ENCODE peak calls at places on chromosomes 12 and 14, in six cellular contexts. P is cardiac muscle cell; Z is body of pancreas; O is CD4-positive, alpha-beta memory T cell; D is uterus; C is heart right ventricle. I is an unnamed sample. For H3K4me1, the result is how much of the 10 kb centered on the place peaks cover.

GRCh38 chr14:24177928-24178327 is 6.0 kb downstream of the REC8 start:
- DNase-seq in P (no peak), Z (no peak), O (no peak), D (no peak), C (no peak), I (no peak)

GRCh38 chr14:30291216-30291615 is 267.7 kb upstream of the G2E3 start:
- DNase-seq in P (no peak), Z (no peak), O (no peak), D (no peak), C (no peak), I (no peak)

GRCh38 chr12:94057262-94058151 is 90.9 kb upstream of the PLXNC1 start:
- DNase-seq in P (no peak), Z (no peak), O (no peak), D (no peak), C (no peak), I (no peak)

GRCh38 chr12:50842637-50843493 is at the start of gene TMPRSS12:
- DNase-seq in P (no peak), Z (peak), O (no peak), D (no peak), C (no peak), I (no peak)

GRCh38 chr12:105804591-105805265 is 334.0 kb downstream of the NUAK1 start:
- DNase-seq in P (no peak), Z (no peak), O (no peak), D (no peak), C (no peak), I (no peak)

GRCh38 chr14:92513966-92514843 is 624 bp downstream of the RIN3 start:
- DNase-seq in P (peak), Z (no peak), O (peak), D (peak), C (no peak), I (peak)

GRCh38 chr12:63416788-63417187 is 251.5 kb downstream of the DPY19L2 start:
- DNase-seq in P (no peak), Z (no peak), O (no peak), D (no peak), C (no peak), I (no peak)

GRCh38 chr14:45838597-45838996 is 585.6 kb upstream of the MIS18BP1 start:
- DNase-seq in P (peak), Z (no peak), O (no peak), D (no peak), C (no peak), I (no peak)

GRCh38 chr12:49548822-49549648 is 10.2 kb downstream of the KCNH3 start:
- DNase-seq in P (peak), Z (no peak), O (no peak), D (no peak), C (no peak), I (no peak)

GRCh38 chr12:3035815-3036702 is 41.1 kb upstream of the TSPAN9 start:
- DNase-seq in P (peak), Z (no peak), O (no peak), D (no peak), C (no peak), I (no peak)

GRCh38 chr12:120236124-120236398 is 29.5 kb downstream of the PXN start:
- DNase-seq in P (no peak), Z (no peak), O (no peak), D (no peak), C (no peak), I (no peak)

GRCh38 chr12:99026332-99027116 is 381.4 kb downstream of the APAF1 start:
- DNase-seq in P (no peak), Z (no peak), O (no peak), D (no peak), C (no peak), I (no peak)

GRCh38 chr12:89946518-89946917 is 237.9 kb upstream of the ATP2B1 start:
- DNase-seq in P (no peak), Z (no peak), O (no peak), D (no peak), C (no peak), I (no peak)

GRCh38 chr12:127389923-127390322 is 877.0 kb upstream of the TMEM132C start:
- DNase-seq in P (peak), Z (no peak), O (no peak), D (no peak), C (no peak), I (no peak)

GRCh38 chr14:76500011-76500410 is 124.1 kb downstream of the ESRRB start:
- DNase-seq in P (no peak), Z (no peak), O (no peak), D (no peak), C (peak), I (no peak)

DNA sequence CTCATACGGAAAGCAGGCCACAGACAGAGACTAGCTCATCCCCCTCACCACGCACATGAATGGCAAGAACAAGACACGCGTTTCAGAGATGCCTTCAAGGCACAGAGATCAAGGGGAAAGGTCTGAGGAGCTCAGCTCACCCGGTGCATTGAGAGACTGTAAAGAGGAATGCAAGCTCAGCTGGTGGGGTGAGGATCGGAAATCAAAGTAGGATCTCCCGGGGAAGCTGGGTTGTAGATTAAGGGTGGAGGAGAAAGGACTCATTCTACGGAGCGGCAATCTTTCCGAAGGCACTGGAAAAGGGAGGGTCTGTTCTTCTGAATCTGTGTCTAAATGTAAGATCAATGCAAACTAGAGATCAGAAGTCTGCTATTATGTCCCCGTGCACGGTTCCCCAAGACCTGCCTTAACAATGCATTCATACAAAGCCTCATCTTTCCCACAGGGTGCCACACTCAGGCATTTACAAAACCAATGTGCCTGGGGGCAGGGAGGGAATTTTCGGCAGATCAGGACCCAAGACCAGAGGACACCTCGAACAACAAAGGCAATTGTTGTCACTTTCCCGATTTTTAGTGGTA is 41.6 kb upstream of the PYGL start:
- DNase-seq in P (no peak), Z (no peak), O (no peak), D (no peak), C (no peak), I (no peak)
- H3K4me3 ChIP-seq in P (no peak), Z (no peak), O (no peak), D (no peak), C (no peak), I (no peak)

GRCh38 chr12:110156766-110157165 is 32.6 kb downstream of the IFT81 start:
- DNase-seq in P (no peak), Z (no peak), O (no peak), D (no peak), C (no peak), I (no peak)
- H3K4me1 ChIP-seq in P (under half), Z (under half), O (under half), D (under half), C (under half), I (under half)

GRCh38 chr12:13376627-13377373 is 180.3 kb downstream of the EMP1 start:
- DNase-seq in P (no peak), Z (no peak), O (no peak), D (no peak), C (no peak), I (no peak)
- H3K27ac ChIP-seq in P (no peak), Z (no peak), O (no peak), D (no peak), C (no peak), I (no peak)

GRCh38 chr14:20803221-20803620 is 577 bp upstream of the RNASE1 start:
- DNase-seq in P (no peak), Z (no peak), O (no peak), D (no peak), C (peak), I (no peak)

GRCh38 chr14:20799955-20800544 is 2.6 kb downstream of the RNASE1 start:
- DNase-seq in P (peak), Z (peak), O (no peak), D (no peak), C (peak), I (no peak)

GRCh38 chr14:20805485-20805884 is 2.8 kb upstream of the RNASE1 start:
- DNase-seq in P (no peak), Z (no peak), O (no peak), D (no peak), C (no peak), I (no peak)

GRCh38 chr14:20801726-20802125 is 918 bp downstream of the RNASE1 start:
- DNase-seq in P (no peak), Z (peak), O (no peak), D (no peak), C (peak), I (no peak)

DNA sequence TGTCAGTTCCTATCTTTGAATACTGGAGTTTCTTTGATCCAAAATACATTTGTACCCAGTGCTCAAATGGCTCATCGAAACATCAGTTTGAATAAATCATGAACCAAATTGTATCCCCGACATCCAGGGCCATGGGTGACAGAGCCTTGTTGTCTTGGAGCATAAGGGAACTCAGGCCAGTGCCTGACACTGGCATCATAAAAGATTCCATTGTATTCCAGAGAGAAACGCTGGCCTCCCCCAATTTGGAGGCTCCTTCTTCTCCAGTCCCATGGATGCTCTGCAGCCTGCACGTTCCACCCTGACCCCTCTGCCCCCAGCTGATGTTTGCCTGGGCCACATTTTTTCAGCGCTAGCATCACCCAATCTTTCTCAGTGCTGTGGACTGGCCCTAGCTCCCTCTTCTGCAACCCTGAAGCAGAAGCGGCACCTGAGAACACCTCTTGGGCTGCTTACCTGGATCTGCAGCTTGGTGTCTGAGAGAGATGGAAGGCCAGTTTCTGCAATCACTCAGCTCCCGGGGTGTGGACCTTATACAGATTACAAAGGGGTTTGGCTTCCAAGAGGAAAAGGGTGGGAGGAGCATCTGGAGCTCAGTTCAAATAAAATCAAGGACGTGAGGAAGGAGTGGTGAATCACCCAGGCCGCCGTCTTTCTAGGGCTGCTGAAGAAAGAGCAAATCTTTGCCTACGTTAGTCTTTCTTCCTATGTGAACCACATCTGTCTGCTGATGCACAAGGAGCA is at the start of gene RNASE1:
- DNase-seq in P (no peak), Z (peak), O (no peak), D (no peak), C (peak), I (no peak)
- H3K4me3 ChIP-seq in P (no peak), Z (peak), O (no peak), D (peak), C (peak), I (no peak)

DNA sequence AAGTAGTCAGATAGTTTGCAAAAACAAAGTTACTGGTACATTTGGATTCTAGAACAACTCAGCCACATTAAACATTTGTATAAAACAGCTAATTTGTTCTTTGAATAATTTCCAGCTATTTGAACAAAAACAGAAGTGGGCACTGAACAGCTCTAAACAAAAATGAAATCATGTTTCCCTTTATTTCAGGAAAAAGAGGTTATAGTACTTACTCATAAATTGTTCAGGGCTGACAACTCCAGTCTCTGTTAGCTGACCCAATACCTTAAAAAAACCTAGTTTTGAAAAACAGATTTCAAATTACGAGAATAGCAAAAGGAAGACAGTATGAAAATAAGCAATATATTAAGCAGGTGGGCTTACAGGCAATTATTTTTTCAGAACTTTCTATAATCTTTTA is 8.2 kb downstream of the GNPNAT1 start:
- DNase-seq in P (no peak), Z (no peak), O (no peak), D (no peak), C (no peak), I (no peak)
- H3K4me1 ChIP-seq in P (under half), Z (under half), O (under half), D (under half), C (under half), I (under half)

DNA sequence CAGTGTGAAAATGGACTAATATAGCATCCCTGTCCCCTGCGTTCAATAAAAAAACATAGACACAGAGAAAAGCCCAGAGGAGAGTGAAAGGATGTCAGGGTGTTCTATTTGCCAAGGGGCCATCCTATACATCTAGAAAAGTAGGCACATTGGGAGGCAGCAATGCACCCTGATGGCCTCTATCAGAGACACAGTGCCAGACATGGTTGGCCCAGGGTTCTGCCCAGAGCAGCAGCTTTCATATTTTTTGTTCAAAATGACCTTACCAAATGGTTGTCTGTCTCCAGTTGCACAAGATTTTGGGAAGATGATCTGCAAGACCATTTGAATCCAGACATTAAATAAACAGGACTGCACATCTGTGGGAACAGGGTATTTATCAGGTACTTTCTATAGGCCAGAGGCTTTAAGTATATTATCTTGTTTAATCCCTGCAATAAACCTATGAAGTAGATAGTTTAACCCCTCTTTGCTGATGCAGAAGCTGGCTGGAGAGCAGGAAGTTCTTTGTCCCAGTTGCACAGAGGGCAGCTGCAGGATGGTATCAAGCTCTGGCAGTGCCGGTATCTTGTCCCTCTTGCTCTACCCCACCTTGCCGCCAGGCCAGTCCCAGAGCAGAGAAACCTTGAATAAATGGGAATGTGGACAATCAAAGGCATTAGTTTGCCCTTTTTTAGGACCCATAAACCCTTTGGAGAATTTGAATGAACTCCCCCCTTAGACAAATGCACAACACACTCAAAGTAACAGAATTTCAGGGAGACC is 171.8 kb upstream of the PWP1 start:
- DNase-seq in P (no peak), Z (no peak), O (no peak), D (no peak), C (no peak), I (no peak)
- H3K27ac ChIP-seq in P (no peak), Z (no peak), O (no peak), D (no peak), C (no peak), I (no peak)

GRCh38 chr12:123723011-123723410 is 10.9 kb downstream of the ATP6V0A2 start:
- DNase-seq in P (no peak), Z (no peak), O (no peak), D (no peak), C (no peak), I (no peak)

GRCh38 chr12:123726244-123726643 is 14.1 kb downstream of the ATP6V0A2 start:
- DNase-seq in P (no peak), Z (no peak), O (no peak), D (no peak), C (no peak), I (no peak)

GRCh38 chr12:123721245-123721644 is 9.1 kb downstream of the ATP6V0A2 start:
- DNase-seq in P (no peak), Z (no peak), O (no peak), D (no peak), C (no peak), I (no peak)

GRCh38 chr12:123726962-123727361 is 14.8 kb downstream of the ATP6V0A2 start:
- DNase-seq in P (no peak), Z (no peak), O (no peak), D (no peak), C (no peak), I (no peak)

DNA sequence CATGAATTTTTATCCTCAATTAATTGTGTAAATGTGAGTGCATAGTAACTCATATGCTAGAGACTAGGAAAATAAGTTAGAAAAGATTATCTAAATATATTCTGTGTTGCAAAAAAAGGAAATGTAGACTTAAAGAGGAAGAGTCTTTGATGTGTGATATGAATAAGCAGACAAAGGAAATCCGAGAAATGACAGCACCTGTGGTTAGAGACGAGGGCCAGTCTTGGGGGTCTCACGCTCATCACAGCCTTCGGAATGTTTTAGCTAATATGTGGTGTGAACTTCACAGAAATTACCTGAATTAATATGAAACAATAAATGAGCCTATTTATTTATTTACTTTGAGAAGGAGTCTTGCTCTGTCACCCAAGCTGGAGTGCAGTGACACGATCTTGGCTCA is 11.6 kb downstream of the ATP6V0A2 start:
- DNase-seq in P (no peak), Z (no peak), O (no peak), D (no peak), C (no peak), I (no peak)
- H3K4me3 ChIP-seq in P (no peak), Z (no peak), O (no peak), D (no peak), C (no peak), I (no peak)

GRCh38 chr12:28010036-28010435 is 37.5 kb upstream of the PTHLH start:
- DNase-seq in P (no peak), Z (no peak), O (no peak), D (no peak), C (no peak), I (no peak)
- H3K4me1 ChIP-seq in P (under half), Z (under half), O (under half), D (under half), C (under half), I (under half)

GRCh38 chr12:71000255-71000654 is 79.7 kb upstream of the PTPRR start:
- DNase-seq in P (no peak), Z (no peak), O (no peak), D (no peak), C (no peak), I (no peak)
- H3K27ac ChIP-seq in P (no peak), Z (no peak), O (no peak), D (no peak), C (no peak), I (no peak)